ENCODE peak calls at places on chromosomes 2 and 18, in nine cellular contexts. D, S, O, U, R, F, P, A and M are unnamed samples.

GRCh38 chr2:32746554-32747133 is 118.8 kb downstream of the TTC27 start:
- DNase-seq in D (no peak), S (no peak), O (no peak), U (no peak), R (no peak), F (no peak), P (peak), A (no peak), M (no peak)

GRCh38 chr18:55100817-55101457 is 141.7 kb upstream of the CCDC68 start:
- DNase-seq in D (no peak), S (no peak), O (no peak), U (peak), R (no peak), F (no peak), P (no peak), A (no peak), M (no peak)

GRCh38 chr2:159497857-159498256 is 118.5 kb downstream of the BAZ2B start:
- DNase-seq in D (no peak), S (no peak), O (no peak), U (peak), R (no peak), F (no peak), P (no peak), A (peak), M (peak)

GRCh38 chr2:202317080-202317859 is 51.7 kb downstream of the NOP58 start:
- DNase-seq in D (no peak), S (peak), O (no peak), U (peak), R (no peak), F (no peak), P (peak), A (no peak), M (peak)

GRCh38 chr2:172813314-172813888 is 77.8 kb downstream of the RAPGEF4 start:
- DNase-seq in D (no peak), S (no peak), O (no peak), U (peak), R (no peak), F (no peak), P (no peak), A (no peak), M (peak)

GRCh38 chr2:176174850-176175728 is 13.4 kb upstream of the HOXD1 start:
- DNase-seq in D (peak), S (no peak), O (no peak), U (peak), R (no peak), F (no peak), P (no peak), A (no peak), M (no peak)

GRCh38 chr2:101152195-101153076 is 1.3 kb upstream of the TBC1D8 start:
- DNase-seq in D (peak), S (peak), O (no peak), U (peak), R (no peak), F (no peak), P (no peak), A (peak), M (peak)

GRCh38 chr2:98483257-98483861 is 38.7 kb downstream of the INPP4A start:
- DNase-seq in D (no peak), S (no peak), O (no peak), U (no peak), R (no peak), F (no peak), P (no peak), A (no peak), M (no peak)

GRCh38 chr2:44137048-44137447 is 31.6 kb upstream of the PPM1B start:
- DNase-seq in D (no peak), S (no peak), O (no peak), U (no peak), R (no peak), F (no peak), P (no peak), A (no peak), M (no peak)

GRCh38 chr18:3062798-3063563 is 50.0 kb upstream of the LPIN2 start:
- DNase-seq in D (peak), S (no peak), O (no peak), U (peak), R (peak), F (peak), P (no peak), A (peak), M (peak)

GRCh38 chr18:10055125-10055750 is 141.4 kb downstream of the VAPA start:
- DNase-seq in D (no peak), S (no peak), O (no peak), U (no peak), R (no peak), F (no peak), P (no peak), A (no peak), M (no peak)

GRCh38 chr2:47193607-47194006 is 38.5 kb upstream of the STPG4 start:
- DNase-seq in D (no peak), S (peak), O (no peak), U (peak), R (no peak), F (no peak), P (no peak), A (no peak), M (no peak)

GRCh38 chr2:237585590-237586221 is 4.8 kb downstream of the RAB17 start:
- DNase-seq in D (no peak), S (no peak), O (no peak), U (no peak), R (no peak), F (no peak), P (no peak), A (no peak), M (no peak)

GRCh38 chr18:136433-136832 is 21.9 kb upstream of the USP14 start:
- DNase-seq in D (no peak), S (no peak), O (no peak), U (peak), R (no peak), F (no peak), P (no peak), A (no peak), M (peak)

GRCh38 chr2:235746257-235746934 is 252.6 kb downstream of the AGAP1 start:
- DNase-seq in D (peak), S (peak), O (peak), U (peak), R (peak), F (peak), P (peak), A (peak), M (peak)

GRCh38 chr2:96541753-96542152 is 5.2 kb downstream of the ARID5A start:
- DNase-seq in D (no peak), S (no peak), O (no peak), U (no peak), R (no peak), F (no peak), P (no peak), A (no peak), M (no peak)

GRCh38 chr18:13494879-13495465 is 231.4 kb downstream of the FAM210A start:
- DNase-seq in D (no peak), S (no peak), O (no peak), U (no peak), R (no peak), F (no peak), P (no peak), A (no peak), M (no peak)

GRCh38 chr2:105952131-105952530 is 207.4 kb downstream of the NCK2 start:
- DNase-seq in D (peak), S (no peak), O (no peak), U (no peak), R (no peak), F (no peak), P (no peak), A (no peak), M (no peak)

GRCh38 chr2:168179592-168179991 is 67.8 kb downstream of the STK39 start:
- DNase-seq in D (no peak), S (no peak), O (no peak), U (no peak), R (no peak), F (no peak), P (no peak), A (no peak), M (no peak)

GRCh38 chr2:29923110-29923721 is 1.8 kb upstream of the ALK start:
- DNase-seq in D (peak), S (peak), O (peak), U (peak), R (no peak), F (peak), P (peak), A (peak), M (peak)

GRCh38 chr2:19357383-19358241 is 811 bp downstream of the OSR1 start:
- DNase-seq in D (no peak), S (no peak), O (no peak), U (no peak), R (no peak), F (no peak), P (no peak), A (no peak), M (no peak)

GRCh38 chr2:116023026-116023425 is 1580.6 kb downstream of the DPP10 start:
- DNase-seq in D (no peak), S (no peak), O (no peak), U (no peak), R (no peak), F (no peak), P (no peak), A (no peak), M (no peak)

GRCh38 chr2:100692906-100693305 is 127.0 kb upstream of the NPAS2 start:
- DNase-seq in D (no peak), S (no peak), O (no peak), U (no peak), R (no peak), F (no peak), P (no peak), A (no peak), M (no peak)

GRCh38 chr2:173148520-173148919 is 72.9 kb downstream of the MAP3K20 start:
- DNase-seq in D (no peak), S (no peak), O (no peak), U (no peak), R (no peak), F (no peak), P (no peak), A (no peak), M (no peak)

GRCh38 chr18:45322343-45322742 is 292.9 kb upstream of the SLC14A2 start:
- DNase-seq in D (no peak), S (no peak), O (no peak), U (no peak), R (no peak), F (no peak), P (no peak), A (no peak), M (no peak)

GRCh38 chr2:182887093-182887492 is 20.7 kb upstream of the FRZB start:
- DNase-seq in D (no peak), S (no peak), O (no peak), U (no peak), R (no peak), F (no peak), P (no peak), A (no peak), M (no peak)